ENCODE peak calls at places on chromosomes 1 and 21, in four cellular contexts. E is GM12878, Y is A549, A is Peyer's patch. I is an unnamed sample.

GRCh38 chr1:63615809-63616420 is 22.7 kb downstream of the PGM1 start:
- DNase-seq in E (peak), Y (peak), A (peak), I (peak)

GRCh38 chr1:109947582-109948284 is 36.8 kb upstream of the AHCYL1 start:
- DNase-seq in E (no peak), Y (no peak), A (no peak), I (no peak)

GRCh38 chr1:24321150-24321549 is 2.0 kb downstream of the GRHL3 start:
- DNase-seq in E (no peak), Y (no peak), A (no peak), I (no peak)

GRCh38 chr1:47023268-47024137 is at the start of gene CYP4X1:
- DNase-seq in E (no peak), Y (no peak), A (no peak), I (peak)

GRCh38 chr1:41467673-41468072 is 16.8 kb downstream of the EDN2 start:
- DNase-seq in E (no peak), Y (no peak), A (no peak), I (no peak)

GRCh38 chr1:232553050-232553754 is 76.7 kb downstream of the SIPA1L2 start:
- DNase-seq in E (no peak), Y (no peak), A (no peak), I (no peak)

GRCh38 chr1:107529511-107530149 is 388.8 kb downstream of the NTNG1 start:
- DNase-seq in E (peak), Y (peak), A (peak), I (peak)

GRCh38 chr1:107640207-107640606 is 324.8 kb downstream of the VAV3 start:
- DNase-seq in E (no peak), Y (no peak), A (no peak), I (no peak)

GRCh38 chr1:99482750-99483149 is 163.2 kb upstream of the PALMD start:
- DNase-seq in E (no peak), Y (no peak), A (no peak), I (no peak)

GRCh38 chr21:38898422-38899098 is 92.8 kb downstream of the ETS2 start:
- DNase-seq in E (no peak), Y (no peak), A (no peak), I (no peak)

GRCh38 chr21:15415541-15416261 is 314.1 kb upstream of the USP25 start:
- DNase-seq in E (no peak), Y (no peak), A (no peak), I (no peak)

GRCh38 chr21:26850116-26850643 is 5.0 kb upstream of the ADAMTS1 start:
- DNase-seq in E (peak), Y (no peak), A (no peak), I (peak)

GRCh38 chr21:45582128-45582527 is 39.9 kb upstream of the SLC19A1 start:
- DNase-seq in E (no peak), Y (no peak), A (peak), I (no peak)

GRCh38 chr1:206693029-206693428 is 8.3 kb downstream of the MAPKAPK2 start:
- DNase-seq in E (no peak), Y (no peak), A (no peak), I (peak)

GRCh38 chr1:182430263-182431068 is 19.5 kb upstream of the RGSL1 start:
- DNase-seq in E (peak), Y (no peak), A (no peak), I (peak)

GRCh38 chr1:1626207-1627141 is 5.5 kb upstream of the MMP23B start:
- DNase-seq in E (no peak), Y (no peak), A (no peak), I (no peak)

GRCh38 chr1:47722909-47723580 is 274.1 kb downstream of the TRABD2B start:
- DNase-seq in E (no peak), Y (no peak), A (peak), I (no peak)

GRCh38 chr1:10471411-10472219 is 714 bp downstream of the DFFA start:
- DNase-seq in E (no peak), Y (no peak), A (no peak), I (peak)

GRCh38 chr21:32423320-32423719 is 10.8 kb downstream of the EVA1C start:
- DNase-seq in E (no peak), Y (no peak), A (no peak), I (peak)

GRCh38 chr1:44014365-44015104 is 16.7 kb downstream of the SLC6A9 start:
- DNase-seq in E (no peak), Y (no peak), A (no peak), I (no peak)

GRCh38 chr1:48741380-48741779 is 35.3 kb downstream of the BEND5 start:
- DNase-seq in E (no peak), Y (no peak), A (no peak), I (peak)

GRCh38 chr1:203450541-203451149 is 25.0 kb upstream of the PRELP start:
- DNase-seq in E (no peak), Y (no peak), A (no peak), I (no peak)

GRCh38 chr1:200082329-200082728 is 54.8 kb downstream of the NR5A2 start:
- DNase-seq in E (no peak), Y (no peak), A (no peak), I (no peak)

GRCh38 chr1:245262876-245263625 is 108.3 kb downstream of the KIF26B start:
- DNase-seq in E (no peak), Y (no peak), A (no peak), I (no peak)

GRCh38 chr1:75520862-75521261 is 90.1 kb downstream of the SLC44A5 start:
- DNase-seq in E (no peak), Y (no peak), A (no peak), I (no peak)

GRCh38 chr21:41366522-41367151 is 4.8 kb downstream of the MX2 start:
- DNase-seq in E (peak), Y (peak), A (peak), I (peak)

GRCh38 chr1:54407201-54407956 is 1.2 kb upstream of the SSBP3 start:
- DNase-seq in E (peak), Y (peak), A (peak), I (peak)

GRCh38 chr1:24900486-24900849 is 29.6 kb downstream of the RUNX3 start:
- DNase-seq in E (no peak), Y (no peak), A (peak), I (no peak)

GRCh38 chr1:204366759-204367158 is 7.0 kb upstream of the PLEKHA6 start:
- DNase-seq in E (no peak), Y (peak), A (no peak), I (no peak)

GRCh38 chr21:15592271-15592860 is 137.4 kb upstream of the USP25 start:
- DNase-seq in E (no peak), Y (peak), A (no peak), I (peak)

DNA sequence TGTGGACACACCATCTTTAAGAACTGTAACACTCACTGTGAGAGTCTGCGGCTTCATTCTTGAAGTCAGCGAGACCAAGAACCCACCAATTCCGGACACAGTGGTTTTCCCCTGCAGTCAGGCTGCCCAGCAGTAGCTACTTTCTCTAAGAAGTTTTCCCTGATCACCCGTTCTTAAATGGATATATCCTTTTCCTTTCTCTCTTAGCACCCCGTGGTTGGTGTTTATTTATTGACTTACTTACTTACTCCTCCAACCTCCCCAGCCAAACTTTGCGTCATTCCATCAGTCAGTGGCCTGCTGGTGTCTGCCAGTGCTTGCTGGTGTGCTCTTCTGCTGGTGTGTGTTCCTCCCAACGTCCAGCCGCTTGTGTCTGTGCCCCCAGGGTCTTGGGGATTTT is 264.8 kb downstream of the GPR52 start:
- DNase-seq in E (no peak), Y (no peak), A (no peak), I (peak)
- H3K4me3 ChIP-seq in E (no peak), Y (no peak), A (no peak), I (no peak)

GRCh38 chr1:241847796-241848668 is at the start of gene EXO1:
- DNase-seq in E (peak), Y (peak), A (peak), I (peak)
- TF ChIP-seq CTCF in E (peak), Y (peak), A (peak), I (peak)

GRCh38 chr1:211639500-211640361 is 35.7 kb downstream of the NEK2 start:
- DNase-seq in E (no peak), Y (no peak), A (peak), I (peak)
- H3K4me3 ChIP-seq in E (no peak), Y (peak), A (no peak), I (peak)

GRCh38 chr1:236129315-236129714 is 13.0 kb upstream of the GPR137B start:
- DNase-seq in E (no peak), Y (no peak), A (no peak), I (no peak)

GRCh38 chr1:236133802-236134201 is 8.5 kb upstream of the GPR137B start:
- DNase-seq in E (no peak), Y (no peak), A (no peak), I (no peak)

GRCh38 chr1:236130372-236130771 is 12.0 kb upstream of the GPR137B start:
- DNase-seq in E (no peak), Y (no peak), A (no peak), I (no peak)

GRCh38 chr1:236132420-236133046 is 9.8 kb upstream of the GPR137B start:
- DNase-seq in E (no peak), Y (no peak), A (no peak), I (no peak)

GRCh38 chr1:236131916-236132315 is 10.4 kb upstream of the GPR137B start:
- DNase-seq in E (no peak), Y (no peak), A (no peak), I (no peak)
- TF ChIP-seq CTCF in E (no peak), Y (no peak), A (no peak), I (no peak)

GRCh38 chr1:16153110-16153998 is 2.5 kb downstream of the EPHA2 start:
- DNase-seq in E (no peak), Y (no peak), A (no peak), I (no peak)
- H3K4me3 ChIP-seq in E (no peak), Y (peak), A (peak), I (peak)

I was measured in choroid plexus epithelial cell.